ENCODE peak calls at places on chromosomes 13 and 19, in four cellular contexts. C is heart right ventricle, Y is trophoblast cell, U is DND-41. K is an unnamed sample.

GRCh38 chr19:35260694-35261304 is 8.0 kb upstream of the USF2 start:
- DNase-seq in C (no peak), Y (no peak), U (no peak), K (no peak)

GRCh38 chr19:2477732-2478191 is 1.8 kb downstream of the GADD45B start:
- DNase-seq in C (peak), Y (peak), U (peak), K (peak)

GRCh38 chr19:3458595-3459284 is 21.6 kb downstream of the SMIM24 start:
- DNase-seq in C (peak), Y (no peak), U (no peak), K (no peak)

GRCh38 chr13:75120071-75120470 is 361.9 kb downstream of the TBC1D4 start:
- DNase-seq in C (no peak), Y (no peak), U (no peak), K (no peak)

GRCh38 chr19:52945652-52946321 is 16.9 kb downstream of the ZNF816 start:
- DNase-seq in C (no peak), Y (peak), U (no peak), K (no peak)

GRCh38 chr19:55344444-55344843 is 4.8 kb downstream of the KMT5C start:
- DNase-seq in C (no peak), Y (peak), U (no peak), K (no peak)

GRCh38 chr13:94322925-94323324 is 156.6 kb downstream of the DCT start:
- DNase-seq in C (no peak), Y (no peak), U (no peak), K (no peak)

GRCh38 chr13:27599845-27600553 is 20.3 kb downstream of the LNX2 start:
- DNase-seq in C (no peak), Y (peak), U (no peak), K (no peak)

GRCh38 chr13:35771898-35772297 is 295.4 kb upstream of the MAB21L1 start:
- DNase-seq in C (no peak), Y (peak), U (no peak), K (no peak)

GRCh38 chr19:677601-678380 is 1.6 kb downstream of the FSTL3 start:
- DNase-seq in C (no peak), Y (peak), U (no peak), K (no peak)

GRCh38 chr19:8609210-8610040 is 1.1 kb downstream of the ADAMTS10 start:
- DNase-seq in C (peak), Y (no peak), U (no peak), K (no peak)

DNA sequence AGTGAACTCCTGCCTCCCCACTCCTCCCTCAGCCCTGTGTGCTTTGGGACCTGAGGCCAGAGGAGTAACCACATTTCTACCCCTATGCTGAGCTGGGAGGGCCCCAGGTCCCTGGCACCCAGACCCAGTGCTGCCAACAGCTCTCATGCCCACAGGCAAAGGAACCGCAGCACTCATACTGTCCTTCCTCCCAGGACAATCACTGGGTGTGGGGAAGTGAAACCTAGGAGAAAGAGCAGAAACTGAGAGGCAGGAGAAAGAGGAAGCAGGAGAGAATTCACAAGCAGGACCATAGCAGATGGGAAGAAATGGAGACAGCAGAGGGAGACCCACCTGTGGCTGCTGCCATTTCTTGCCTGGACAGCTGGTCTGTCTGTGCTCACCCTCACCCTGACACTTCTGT is 18.8 kb downstream of the CCDC97 start:
- DNase-seq in C (no peak), Y (peak), U (no peak), K (no peak)
- H3K27ac ChIP-seq in C (peak), Y (no peak), U (no peak), K (peak)

GRCh38 chr19:13026478-13026999 is 31.3 kb downstream of the NFIX start:
- DNase-seq in C (no peak), Y (no peak), U (no peak), K (no peak)
- H3K4me3 ChIP-seq in C (peak), Y (no peak), U (no peak), K (no peak)

GRCh38 chr19:50994129-50994528 is 7.3 kb downstream of the KLK8 start:
- DNase-seq in C (no peak), Y (no peak), U (peak), K (no peak)
- H3K27ac ChIP-seq in C (no peak), Y (no peak), U (no peak), K (no peak)

GRCh38 chr13:52950436-52950960 is 78.1 kb upstream of the OLFM4 start:
- DNase-seq in C (no peak), Y (no peak), U (no peak), K (no peak)

GRCh38 chr13:52955505-52955904 is 73.1 kb upstream of the OLFM4 start:
- DNase-seq in C (no peak), Y (no peak), U (no peak), K (no peak)

GRCh38 chr13:52949044-52949443 is 79.6 kb upstream of the OLFM4 start:
- DNase-seq in C (no peak), Y (no peak), U (no peak), K (no peak)

GRCh38 chr13:52949744-52950143 is 78.9 kb upstream of the OLFM4 start:
- DNase-seq in C (no peak), Y (no peak), U (no peak), K (no peak)

DNA sequence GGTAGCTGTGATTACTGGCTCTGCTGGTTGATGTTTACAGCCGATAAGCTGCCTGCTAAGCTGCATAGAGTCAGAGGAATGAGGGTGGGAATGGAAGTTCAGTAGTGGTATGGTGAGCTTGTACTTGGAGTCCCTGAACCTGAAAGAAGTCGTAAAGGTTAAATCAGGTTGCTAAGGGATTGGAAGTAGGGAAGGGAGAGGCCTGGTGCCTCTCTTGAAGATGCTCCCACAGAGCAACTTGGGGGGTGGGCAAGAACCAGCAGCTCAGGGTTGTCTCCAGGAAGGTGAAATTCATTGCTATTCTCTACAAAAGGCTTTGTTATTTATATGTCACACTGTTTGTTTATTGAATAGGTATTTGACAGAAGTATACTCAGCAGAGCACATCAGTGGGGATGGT is 73.8 kb upstream of the OLFM4 start:
- DNase-seq in C (no peak), Y (peak), U (no peak), K (no peak)
- H3K4me3 ChIP-seq in C (no peak), Y (no peak), U (no peak), K (no peak)